ENCODE peak calls at places on chromosomes 16 and 17, in five cellular contexts. E is neuronal stem cell, W is IMR-90, M is H1, Y is mesenchymal stem cell. T is an unnamed sample.

GRCh38 chr16:12439443-12440232 is 364.0 kb downstream of the CPPED1 start:
- DNase-seq in E (no peak), W (no peak), M (no peak), Y (no peak), T (no peak)

GRCh38 chr17:72125226-72125651 is 4.4 kb downstream of the SOX9 start:
- DNase-seq in E (no peak), W (peak; percentile 61), M (no peak), Y (peak; percentile 13), T (no peak)

GRCh38 chr16:28554634-28555423 is 1.1 kb downstream of the SGF29 start:
- DNase-seq in E (no peak), W (no peak), M (no peak), Y (no peak), T (no peak)

GRCh38 chr16:12168054-12169018 is 191.8 kb downstream of the SNX29 start:
- DNase-seq in E (no peak), W (peak; percentile 51), M (no peak), Y (peak; percentile 33), T (no peak)

GRCh38 chr16:29007865-29008593 is 23.2 kb downstream of the LAT start:
- DNase-seq in E (no peak), W (peak; percentile 90), M (no peak), Y (no peak), T (no peak)

GRCh38 chr16:51666821-51667220 is 515.8 kb upstream of the SALL1 start:
- DNase-seq in E (no peak), W (no peak), M (no peak), Y (peak; percentile 4), T (no peak)

GRCh38 chr17:16933317-16934132 is 38.4 kb downstream of the TNFRSF13B start:
- DNase-seq in E (no peak), W (no peak), M (no peak), Y (no peak), T (peak; percentile 34)

GRCh38 chr17:12085076-12085949 is 64.6 kb downstream of the MAP2K4 start:
- DNase-seq in E (no peak), W (no peak), M (no peak), Y (no peak), T (no peak)

GRCh38 chr16:27316038-27316680 is 2.4 kb downstream of the IL4R start:
- DNase-seq in E (no peak), W (no peak), M (no peak), Y (no peak), T (no peak)

GRCh38 chr16:4416200-4417032 is at the start of gene CORO7:
- DNase-seq in E (peak; percentile 77), W (peak; percentile 76), M (no peak), Y (peak; percentile 91), T (peak; percentile 90)

GRCh38 chr16:1125471-1125870 is 27.4 kb upstream of the CACNA1H start:
- DNase-seq in E (no peak), W (peak; percentile 74), M (no peak), Y (no peak), T (no peak)

GRCh38 chr16:85615014-85615851 is 2.1 kb downstream of the GSE1 start:
- DNase-seq in E (peak; percentile 69), W (no peak), M (no peak), Y (peak; percentile 60), T (peak; percentile 70)

GRCh38 chr17:74176546-74177001 is 26.9 kb upstream of the RPL38 start:
- DNase-seq in E (peak; percentile 63), W (peak; percentile 48), M (peak; percentile 50), Y (peak; percentile 65), T (peak; percentile 84)

GRCh38 chr17:40310882-40311391 is 2.0 kb downstream of the RARA start:
- DNase-seq in E (no peak), W (no peak), M (no peak), Y (no peak), T (no peak)

GRCh38 chr17:48998557-48999440 is 1.6 kb downstream of the IGF2BP1 start:
- DNase-seq in E (no peak), W (peak; percentile 59), M (no peak), Y (peak; percentile 84), T (peak; percentile 36)

GRCh38 chr17:48995871-48996695 is 1.1 kb upstream of the IGF2BP1 start:
- DNase-seq in E (peak; percentile 93), W (no peak), M (peak; percentile 89), Y (peak; percentile 79), T (peak; percentile 95)

GRCh38 chr17:48997827-48998556 is 807 bp downstream of the IGF2BP1 start:
- DNase-seq in E (no peak), W (no peak), M (no peak), Y (peak; percentile 52), T (peak; percentile 41)

GRCh38 chr17:48995332-48995870 is 1.8 kb upstream of the IGF2BP1 start:
- DNase-seq in E (peak; percentile 69), W (no peak), M (no peak), Y (peak; percentile 37), T (peak; percentile 85)

DNA sequence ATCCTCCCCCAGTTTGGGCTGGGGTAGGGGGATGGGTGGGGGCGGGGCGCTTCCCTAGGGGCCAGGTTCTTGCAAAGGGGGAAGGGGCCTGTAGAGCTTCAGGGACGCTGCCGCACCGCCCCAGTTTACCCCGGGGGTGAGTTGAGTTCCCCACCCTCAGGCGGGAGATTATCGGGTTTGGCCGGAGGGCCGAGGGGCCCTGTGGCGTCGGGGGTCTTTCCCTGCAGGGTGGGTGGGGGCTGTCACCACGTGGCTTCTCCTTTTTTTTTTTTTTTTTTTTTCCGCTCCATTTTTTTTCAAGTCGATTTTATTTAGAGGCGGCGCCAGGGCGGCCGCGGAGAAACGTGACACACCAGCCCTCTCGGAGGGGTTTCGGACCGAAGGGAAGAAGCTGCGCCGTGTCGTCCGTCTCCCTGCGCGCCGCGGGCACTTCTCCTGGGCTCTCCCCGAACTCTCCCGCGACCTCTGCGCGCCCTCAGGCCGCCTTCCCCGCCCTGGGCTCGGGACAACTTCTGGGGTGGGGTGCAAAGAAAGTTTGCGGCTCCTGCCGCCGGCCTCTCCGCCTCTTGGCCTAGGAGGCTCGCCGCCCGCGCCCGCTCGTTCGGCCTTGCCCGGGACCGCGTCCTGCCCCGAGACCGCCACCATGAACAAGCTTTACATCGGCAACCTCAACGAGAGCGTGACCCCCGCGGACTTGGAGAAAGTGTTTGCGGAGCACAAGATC is at the start of gene IGF2BP1:
- DNase-seq in E (peak; percentile 91), W (peak; percentile 78), M (peak; percentile 77), Y (peak; percentile 88), T (peak; percentile 86)
- H2BK15ac ChIP-seq in E (peak within 1 kb of the TSS; percentile 71), W (peak within 1 kb of the TSS; percentile 98), M (peak within 1 kb of the TSS; percentile 85), Y (peak within 1 kb of the TSS; percentile 87), T (no peak within 1 kb of the TSS)

DNA sequence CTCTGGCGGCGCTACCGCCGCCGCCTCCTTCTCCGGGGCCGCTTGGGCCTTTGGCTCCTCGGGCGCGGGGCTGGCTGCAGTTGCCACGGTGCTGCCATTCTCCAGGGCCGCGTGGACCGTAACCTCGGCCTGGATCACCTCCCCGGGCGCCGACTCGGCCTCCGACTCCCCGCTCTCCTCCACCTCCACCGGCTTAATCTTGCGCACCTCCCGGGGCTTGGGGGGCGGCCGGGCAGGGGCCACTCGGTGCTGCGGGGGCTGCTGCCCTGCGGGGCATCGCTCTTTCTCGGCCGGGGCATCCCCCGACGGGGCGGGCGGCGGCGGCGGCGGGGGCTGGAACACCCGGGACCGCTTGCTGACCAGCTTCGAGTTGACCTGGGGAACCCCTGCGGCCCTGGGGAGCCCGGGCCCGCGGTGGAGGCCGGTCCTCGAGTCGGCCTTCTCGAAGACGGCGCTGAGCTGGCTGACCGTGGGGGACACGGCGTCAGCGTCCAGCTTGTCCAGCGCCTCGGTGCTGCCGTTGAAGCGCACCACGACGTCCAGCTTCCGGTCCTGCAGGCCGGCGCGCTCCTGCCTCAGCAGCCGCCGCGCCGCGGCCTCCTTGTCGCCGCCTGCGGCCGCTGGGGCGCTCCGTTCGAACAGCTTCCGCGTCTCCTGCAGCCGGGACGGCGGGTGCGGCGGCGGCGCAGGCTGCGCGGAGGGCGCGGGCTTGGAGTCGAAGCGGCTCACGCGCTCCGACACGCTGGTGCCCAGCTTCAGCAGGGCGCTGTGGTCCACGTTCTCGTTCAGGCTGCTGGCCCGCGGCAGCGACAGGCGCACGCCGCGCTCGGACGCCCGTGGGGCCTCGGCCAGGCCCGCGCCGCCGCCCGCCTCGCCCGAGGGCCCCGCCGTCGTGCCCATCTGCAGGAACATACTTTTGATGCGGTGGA is 788 bp downstream of the PPP1R9B start:
- DNase-seq in E (no peak), W (peak; percentile 48), M (no peak), Y (peak; percentile 59), T (peak; percentile 69)
- H2AFZ ChIP-seq in E (peak overlapping the region; percentile 79), W (peak overlapping the region; percentile 84), M (no peak overlapping the region), Y (no peak overlapping the region), T (no peak overlapping the region)

DNA sequence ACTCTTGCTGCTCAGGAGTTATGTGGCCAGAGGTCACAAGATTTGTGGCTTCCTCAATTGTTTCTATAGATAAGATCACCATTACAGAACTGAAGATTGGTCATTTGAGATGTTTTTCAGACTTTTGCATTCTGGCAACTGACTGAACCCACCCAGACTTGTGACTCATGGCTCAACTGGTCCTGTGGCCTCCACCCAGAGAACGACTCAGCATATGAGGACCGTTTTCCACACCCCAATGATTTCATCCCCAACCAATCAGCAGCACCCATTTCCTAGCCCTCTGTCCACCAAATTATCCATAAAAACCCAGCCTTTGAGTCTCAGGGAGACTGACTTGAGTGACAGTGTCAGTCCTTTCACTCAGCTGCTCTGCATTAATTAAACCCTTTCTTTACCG is 143.2 kb upstream of the ASIC2 start:
- DNase-seq in E (no peak), W (peak; percentile 9), M (no peak), Y (peak; percentile 85), T (no peak)
- H2BK15ac ChIP-seq in E (no peak overlapping the region), W (no peak overlapping the region), M (no peak overlapping the region), Y (no peak overlapping the region), T (no peak overlapping the region)

GRCh38 chr17:48996696-48997102 is 486 bp upstream of the IGF2BP1 start:
- DNase-seq in E (no peak), W (no peak), M (no peak), Y (no peak), T (no peak)
- H2AFZ ChIP-seq in E (peak overlapping the region; percentile 85), W (peak overlapping the region; percentile 95), M (no peak overlapping the region), Y (peak overlapping the region; percentile 51), T (no peak overlapping the region)

GRCh38 chr17:50708050-50709000 is 611 bp upstream of the ANKRD40 start:
- DNase-seq in E (no peak), W (no peak), M (no peak), Y (peak; percentile 43), T (no peak)
- H2BK15ac ChIP-seq in E (no peak overlapping the region), W (peak overlapping the region; percentile 98), M (peak overlapping the region; percentile 89), Y (no peak overlapping the region), T (no peak overlapping the region)

GRCh38 chr17:76868669-76869208 is 535 bp downstream of the MGAT5B start:
- DNase-seq in E (no peak), W (no peak), M (no peak), Y (no peak), T (no peak)
- H2AFZ ChIP-seq in E (peak overlapping the region; percentile 88), W (peak overlapping the region; percentile 93), M (peak overlapping the region; percentile 78), Y (peak overlapping the region; percentile 30), T (no peak overlapping the region)

DNA sequence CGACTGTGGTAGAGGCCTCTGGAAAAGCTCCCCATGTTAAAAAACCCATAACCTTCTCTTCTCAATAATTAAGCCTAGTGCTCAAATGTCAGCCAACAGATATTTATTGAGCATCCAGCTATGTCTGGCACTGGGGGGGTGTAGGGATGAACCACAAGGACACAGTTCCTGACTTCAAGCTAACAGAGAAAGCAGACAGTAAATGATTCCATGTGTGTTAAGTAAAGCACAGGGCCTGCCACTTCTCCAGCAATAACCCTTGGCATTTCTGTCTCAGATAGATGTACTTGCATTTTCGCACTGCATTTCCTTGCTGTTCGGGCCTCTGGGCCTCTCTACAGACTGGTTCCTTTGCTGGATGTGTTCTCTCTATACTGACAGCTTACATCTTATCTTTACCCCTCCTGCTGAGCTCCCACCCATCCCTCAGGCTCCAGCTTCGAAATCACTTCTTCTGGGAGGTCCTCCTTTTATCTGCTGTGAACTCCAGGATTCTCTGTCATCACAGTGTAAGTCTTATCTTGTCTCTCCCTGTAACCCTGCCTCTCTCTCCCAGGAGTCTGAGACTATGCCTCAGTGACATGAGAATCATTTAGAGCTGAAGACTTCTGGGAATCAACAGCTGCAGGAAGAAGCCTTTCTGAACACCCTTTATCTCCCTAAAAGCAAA is 148.0 kb upstream of the HS3ST3A1 start:
- DNase-seq in E (no peak), W (no peak), M (no peak), Y (peak; percentile 28), T (no peak)
- H2BK15ac ChIP-seq in E (no peak overlapping the region), W (no peak overlapping the region), M (no peak overlapping the region), Y (peak overlapping the region; percentile 1), T (no peak overlapping the region)

T was measured in H9.